ENCODE peak calls at places on chromosome 5, in five cellular contexts. One of them, this sample, is unnamed.

GRCh38 chr5:158943057-158943456 is 156.7 kb downstream of the EBF1 start:
- DNase-seq in CD4-positive, alpha-beta T cell: no peak
- DNase-seq in B cell: no peak
- DNase-seq in left lung: no peak
- DNase-seq in astrocyte: peak
- DNase-seq in this sample: no peak

GRCh38 chr5:54632131-54632551 is 114.6 kb downstream of the SNX18 start:
- DNase-seq in CD4-positive, alpha-beta T cell: no peak
- DNase-seq in B cell: no peak
- DNase-seq in left lung: no peak
- DNase-seq in astrocyte: no peak
- DNase-seq in this sample: no peak

GRCh38 chr5:145660897-145661650 is 174.1 kb downstream of the PRELID2 start:
- DNase-seq in CD4-positive, alpha-beta T cell: no peak
- DNase-seq in astrocyte: peak
- DNase-seq in left lung: no peak
- DNase-seq in B cell: no peak
- DNase-seq in this sample: no peak

GRCh38 chr5:54222336-54222735 is 88.0 kb downstream of the ARL15 start:
- DNase-seq in astrocyte: no peak
- DNase-seq in CD4-positive, alpha-beta T cell: no peak
- DNase-seq in left lung: no peak
- DNase-seq in B cell: no peak
- DNase-seq in this sample: no peak

GRCh38 chr5:143550985-143551630 is 147.6 kb upstream of the NR3C1 start:
- DNase-seq in CD4-positive, alpha-beta T cell: no peak
- DNase-seq in astrocyte: no peak
- DNase-seq in B cell: no peak
- DNase-seq in left lung: no peak
- DNase-seq in this sample: no peak

GRCh38 chr5:58496488-58496887 is 5.3 kb downstream of the GAPT start:
- DNase-seq in left lung: no peak
- DNase-seq in astrocyte: no peak
- DNase-seq in B cell: no peak
- DNase-seq in CD4-positive, alpha-beta T cell: no peak
- DNase-seq in this sample: no peak

GRCh38 chr5:126947146-126948010 is 83.0 kb downstream of the MARCHF3 start:
- DNase-seq in CD4-positive, alpha-beta T cell: no peak
- DNase-seq in astrocyte: no peak
- DNase-seq in left lung: no peak
- DNase-seq in B cell: peak
- DNase-seq in this sample: no peak

GRCh38 chr5:10103098-10103497 is 146.6 kb downstream of the ATPSCKMT start:
- DNase-seq in CD4-positive, alpha-beta T cell: no peak
- DNase-seq in left lung: no peak
- DNase-seq in B cell: no peak
- DNase-seq in astrocyte: no peak
- DNase-seq in this sample: no peak

GRCh38 chr5:139863361-139863760 is 67.8 kb downstream of the PSD2 start:
- DNase-seq in astrocyte: no peak
- DNase-seq in CD4-positive, alpha-beta T cell: no peak
- DNase-seq in B cell: no peak
- DNase-seq in left lung: peak
- DNase-seq in this sample: no peak

GRCh38 chr5:38162625-38163024 is 95.7 kb upstream of the EGFLAM start:
- DNase-seq in CD4-positive, alpha-beta T cell: no peak
- DNase-seq in B cell: no peak
- DNase-seq in left lung: no peak
- DNase-seq in astrocyte: no peak
- DNase-seq in this sample: no peak

GRCh38 chr5:96733771-96734498 is 71.8 kb downstream of the CAST start:
- DNase-seq in CD4-positive, alpha-beta T cell: no peak
- DNase-seq in B cell: no peak
- DNase-seq in left lung: peak
- DNase-seq in astrocyte: no peak
- DNase-seq in this sample: no peak

GRCh38 chr5:34053133-34053532 is 10.1 kb upstream of the C1QTNF3 start:
- DNase-seq in left lung: no peak
- DNase-seq in B cell: no peak
- DNase-seq in CD4-positive, alpha-beta T cell: no peak
- DNase-seq in astrocyte: peak
- DNase-seq in this sample: no peak

GRCh38 chr5:127074466-127074865 is 1.2 kb upstream of the C5orf63 start:
- DNase-seq in B cell: no peak
- DNase-seq in left lung: no peak
- DNase-seq in CD4-positive, alpha-beta T cell: no peak
- DNase-seq in astrocyte: peak
- DNase-seq in this sample: no peak

GRCh38 chr5:57450991-57451876 is 31.4 kb downstream of the ACTBL2 start:
- DNase-seq in B cell: no peak
- DNase-seq in astrocyte: peak
- DNase-seq in left lung: no peak
- DNase-seq in CD4-positive, alpha-beta T cell: no peak
- DNase-seq in this sample: no peak

GRCh38 chr5:31581498-31582099 is 49.5 kb downstream of the C5orf22 start:
- DNase-seq in left lung: no peak
- DNase-seq in astrocyte: peak
- DNase-seq in B cell: no peak
- DNase-seq in CD4-positive, alpha-beta T cell: no peak
- DNase-seq in this sample: no peak

GRCh38 chr5:146832985-146833732 is 45.4 kb downstream of the PPP2R2B start:
- DNase-seq in left lung: no peak
- DNase-seq in B cell: no peak
- DNase-seq in astrocyte: peak
- DNase-seq in CD4-positive, alpha-beta T cell: no peak
- DNase-seq in this sample: no peak

GRCh38 chr5:68652507-68652906 is 437.0 kb downstream of the PIK3R1 start:
- DNase-seq in B cell: no peak
- DNase-seq in astrocyte: peak
- DNase-seq in CD4-positive, alpha-beta T cell: no peak
- DNase-seq in left lung: no peak
- DNase-seq in this sample: no peak

GRCh38 chr5:118224546-118224945 is 763.8 kb downstream of the DTWD2 start:
- DNase-seq in B cell: no peak
- DNase-seq in left lung: no peak
- DNase-seq in astrocyte: peak
- DNase-seq in CD4-positive, alpha-beta T cell: no peak
- DNase-seq in this sample: no peak

GRCh38 chr5:105885266-105885665 is 1785.5 kb downstream of the EFNA5 start:
- DNase-seq in astrocyte: peak
- DNase-seq in CD4-positive, alpha-beta T cell: no peak
- DNase-seq in B cell: no peak
- DNase-seq in left lung: no peak
- DNase-seq in this sample: no peak
- TF ChIP-seq CTCF in astrocyte: no peak
- TF ChIP-seq CTCF in CD4-positive, alpha-beta T cell: no peak
- TF ChIP-seq CTCF in B cell: no peak
- TF ChIP-seq CTCF in left lung: no peak
- TF ChIP-seq CTCF in this sample: no peak

GRCh38 chr5:71697967-71698366 is 21.1 kb upstream of the CARTPT start:
- DNase-seq in astrocyte: no peak
- DNase-seq in B cell: no peak
- DNase-seq in CD4-positive, alpha-beta T cell: no peak
- DNase-seq in left lung: no peak
- DNase-seq in this sample: peak
- TF ChIP-seq CTCF in astrocyte: peak
- TF ChIP-seq CTCF in B cell: no peak
- TF ChIP-seq CTCF in CD4-positive, alpha-beta T cell: peak
- TF ChIP-seq CTCF in left lung: no peak
- TF ChIP-seq CTCF in this sample: peak

GRCh38 chr5:178515019-178515418 is 75.2 kb downstream of the COL23A1 start:
- DNase-seq in astrocyte: no peak
- DNase-seq in left lung: no peak
- DNase-seq in CD4-positive, alpha-beta T cell: no peak
- DNase-seq in B cell: no peak
- DNase-seq in this sample: no peak

GRCh38 chr5:178519155-178519554 is 71.0 kb downstream of the COL23A1 start:
- DNase-seq in B cell: no peak
- DNase-seq in astrocyte: no peak
- DNase-seq in left lung: no peak
- DNase-seq in CD4-positive, alpha-beta T cell: no peak
- DNase-seq in this sample: no peak

GRCh38 chr5:178519804-178520203 is 70.4 kb downstream of the COL23A1 start:
- DNase-seq in CD4-positive, alpha-beta T cell: no peak
- DNase-seq in astrocyte: no peak
- DNase-seq in B cell: no peak
- DNase-seq in left lung: no peak
- DNase-seq in this sample: no peak

GRCh38 chr5:178515776-178516561 is 74.2 kb downstream of the COL23A1 start:
- DNase-seq in astrocyte: no peak
- DNase-seq in left lung: no peak
- DNase-seq in B cell: no peak
- DNase-seq in CD4-positive, alpha-beta T cell: no peak
- DNase-seq in this sample: no peak

GRCh38 chr5:178516836-178517235 is 73.4 kb downstream of the COL23A1 start:
- DNase-seq in B cell: no peak
- DNase-seq in CD4-positive, alpha-beta T cell: no peak
- DNase-seq in astrocyte: no peak
- DNase-seq in left lung: no peak
- DNase-seq in this sample: no peak
- TF ChIP-seq CTCF in B cell: no peak
- TF ChIP-seq CTCF in CD4-positive, alpha-beta T cell: no peak
- TF ChIP-seq CTCF in astrocyte: no peak
- TF ChIP-seq CTCF in left lung: no peak
- TF ChIP-seq CTCF in this sample: no peak

GRCh38 chr5:43017438-43017820 is 22.7 kb downstream of the ANXA2R start:
- DNase-seq in left lung: peak
- DNase-seq in astrocyte: no peak
- DNase-seq in B cell: no peak
- DNase-seq in CD4-positive, alpha-beta T cell: peak
- DNase-seq in this sample: no peak
- TF ChIP-seq CTCF in left lung: no peak
- TF ChIP-seq CTCF in astrocyte: no peak
- TF ChIP-seq CTCF in B cell: no peak
- TF ChIP-seq CTCF in CD4-positive, alpha-beta T cell: no peak
- TF ChIP-seq CTCF in this sample: no peak

DNA sequence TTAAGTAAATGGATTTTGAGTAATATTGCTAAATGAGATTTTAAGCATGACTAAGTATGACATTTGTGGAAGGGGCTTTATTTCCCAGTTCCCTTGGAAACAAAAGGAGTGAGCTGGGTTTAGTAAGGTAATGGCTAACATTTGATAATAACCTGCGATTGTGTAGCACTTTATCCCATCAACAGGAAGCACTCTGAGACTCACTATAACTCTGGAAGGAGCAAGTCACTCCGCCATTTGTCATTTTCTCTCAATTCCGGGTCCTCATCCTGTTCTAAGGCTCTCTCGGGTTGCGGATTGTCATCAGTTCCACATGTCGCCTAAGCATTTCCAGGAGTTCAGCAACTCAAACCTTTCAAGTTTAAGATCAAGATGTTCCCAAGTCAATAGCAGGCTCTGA is 39.5 kb downstream of the CAPSL start:
- DNase-seq in astrocyte: no peak
- DNase-seq in CD4-positive, alpha-beta T cell: no peak
- DNase-seq in left lung: no peak
- DNase-seq in B cell: no peak
- DNase-seq in this sample: no peak
- TF ChIP-seq CTCF in astrocyte: no peak
- TF ChIP-seq CTCF in CD4-positive, alpha-beta T cell: no peak
- TF ChIP-seq CTCF in left lung: no peak
- TF ChIP-seq CTCF in B cell: no peak
- TF ChIP-seq CTCF in this sample: no peak

GRCh38 chr5:130141689-130142320 is 237.5 kb downstream of the CHSY3 start:
- DNase-seq in astrocyte: no peak
- DNase-seq in left lung: no peak
- DNase-seq in B cell: no peak
- DNase-seq in CD4-positive, alpha-beta T cell: no peak
- DNase-seq in this sample: peak
- TF ChIP-seq CTCF in astrocyte: peak
- TF ChIP-seq CTCF in left lung: no peak
- TF ChIP-seq CTCF in B cell: no peak
- TF ChIP-seq CTCF in CD4-positive, alpha-beta T cell: no peak
- TF ChIP-seq CTCF in this sample: peak

GRCh38 chr5:151779531-151780125 is 7.9 kb downstream of the G3BP1 start:
- DNase-seq in astrocyte: no peak
- DNase-seq in CD4-positive, alpha-beta T cell: no peak
- DNase-seq in left lung: no peak
- DNase-seq in B cell: no peak
- DNase-seq in this sample: no peak
- TF ChIP-seq CTCF in astrocyte: no peak
- TF ChIP-seq CTCF in CD4-positive, alpha-beta T cell: no peak
- TF ChIP-seq CTCF in left lung: no peak
- TF ChIP-seq CTCF in B cell: no peak
- TF ChIP-seq CTCF in this sample: no peak

This sample was measured in glutamatergic neuron.